ENCODE peak calls at places on chromosome 22, in five cellular contexts. A is heart left ventricle, S is neural progenitor cell, H is left ventricle myocardium inferior, M is osteocyte. X is an unnamed sample.

GRCh38 chr22:50318698-50319411 is 8.0 kb downstream of the DENND6B start:
- DNase-seq in H (no peak), A (no peak), M (no peak), S (no peak), X (no peak)

GRCh38 chr22:47816121-47816915 is 1053.9 kb downstream of the TBC1D22A start:
- DNase-seq in H (no peak), A (no peak), S (no peak), M (peak; percentile 62), X (no peak)

GRCh38 chr22:46073683-46074504 is 76.4 kb upstream of the PPARA start:
- DNase-seq in H (peak; percentile 44), M (no peak), S (no peak), A (peak; percentile 71), X (no peak)

GRCh38 chr22:45672564-45673481 is 1.2 kb downstream of the ATXN10 start:
- DNase-seq in A (no peak), H (no peak), S (no peak), M (no peak), X (no peak)

GRCh38 chr22:24432059-24432853 is 4.9 kb downstream of the ADORA2A start:
- DNase-seq in A (peak; percentile 89), H (peak; percentile 81), M (no peak), S (no peak), X (no peak)

GRCh38 chr22:32469799-32470212 is 4.8 kb upstream of the FBXO7 start:
- DNase-seq in M (no peak), S (no peak), A (no peak), H (no peak), X (peak; percentile 4)

GRCh38 chr22:45903355-45904149 is 73.4 kb downstream of the WNT7B start:
- DNase-seq in S (no peak), H (no peak), A (no peak), M (no peak), X (peak; percentile 43)

GRCh38 chr22:16699336-16699735 is 106.7 kb upstream of the CCT8L2 start:
- DNase-seq in H (no peak), A (no peak), M (no peak), S (no peak), X (no peak)

GRCh38 chr22:49535126-49535525 is 292.5 kb downstream of the BRD1 start:
- DNase-seq in S (no peak), H (no peak), A (no peak), M (no peak), X (no peak)

GRCh38 chr22:20530368-20531153 is 23.2 kb downstream of the MED15 start:
- DNase-seq in S (no peak), A (peak; percentile 28), H (no peak), M (no peak), X (no peak)
- TF ChIP-seq CTCF in S (no peak), A (no peak), H (no peak), M (no peak), X (no peak)

DNA sequence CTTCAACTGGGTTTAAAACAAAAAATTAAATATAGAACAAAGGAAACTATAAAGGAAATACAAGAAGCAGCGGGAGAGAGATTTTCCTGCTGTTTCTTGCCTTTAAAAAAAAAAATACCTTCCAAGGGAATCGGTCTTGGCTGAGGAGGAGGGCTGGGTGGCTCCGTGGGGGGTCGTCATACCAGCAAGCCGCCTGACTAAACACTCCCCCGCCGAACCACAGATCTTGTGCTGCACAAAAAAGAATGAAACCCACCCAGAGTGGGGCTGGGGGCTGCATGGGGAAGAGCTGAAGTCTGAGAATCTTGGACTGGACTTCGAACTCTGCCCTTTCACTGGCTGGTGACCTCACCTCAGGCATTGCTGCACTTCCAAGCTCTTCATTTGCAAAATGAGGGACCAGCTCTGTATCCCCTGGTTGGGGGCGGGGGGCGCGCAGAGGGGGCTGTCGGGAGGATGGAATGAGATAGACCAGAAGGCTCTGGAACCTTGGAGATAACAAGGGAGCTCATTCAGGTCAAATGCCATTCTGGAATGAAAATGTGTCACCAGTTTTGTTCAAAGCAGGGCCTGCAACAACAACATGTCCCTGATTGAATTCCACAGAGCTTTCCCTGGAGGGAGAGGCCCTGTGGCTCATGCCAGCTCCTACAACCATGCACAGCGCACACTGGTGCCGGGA is 370.6 kb downstream of the MN1 start:
- DNase-seq in H (no peak), A (no peak), S (no peak), M (no peak), X (no peak)
- TF ChIP-seq CTCF in H (no peak), A (no peak), S (no peak), M (no peak), X (no peak)

DNA sequence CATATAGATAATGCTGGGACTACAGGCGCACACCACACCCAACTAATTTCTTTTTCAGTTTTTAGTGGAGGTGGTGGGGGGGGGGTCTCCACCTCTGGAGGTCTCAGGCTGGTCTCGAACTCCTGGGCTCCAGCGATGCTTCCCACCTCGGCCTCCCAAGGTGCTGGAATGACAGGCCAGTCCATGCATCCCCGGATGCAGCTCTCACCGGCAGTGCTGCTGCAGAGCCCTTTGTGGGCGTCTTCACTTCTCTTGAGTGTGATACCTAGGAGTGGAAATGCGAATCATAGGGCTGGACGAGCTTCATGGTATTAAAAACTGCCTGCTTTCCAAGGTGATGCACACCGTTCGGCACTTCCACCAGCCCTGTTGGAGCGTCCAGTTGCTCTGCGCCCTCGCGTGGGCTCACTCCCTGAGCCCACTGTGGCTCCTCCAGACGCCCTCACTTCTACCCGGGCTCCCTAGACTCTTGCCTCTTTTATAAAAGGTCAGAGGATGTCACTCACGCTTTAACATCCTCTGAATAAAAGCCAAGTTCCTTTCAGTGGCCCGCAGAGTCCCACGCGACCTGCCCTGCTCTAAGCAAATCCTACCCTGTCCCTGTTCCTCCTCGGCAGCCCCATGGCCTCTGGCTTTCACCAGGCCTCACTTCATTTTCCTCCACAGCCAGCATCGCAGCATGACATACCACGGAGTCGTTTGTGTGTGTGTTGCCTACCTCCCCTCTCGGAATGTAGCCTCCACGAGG is 833 bp upstream of the BID start:
- DNase-seq in S (peak; percentile 30), M (no peak), H (no peak), A (peak; percentile 18), X (no peak)
- TF ChIP-seq CTCF in S (no peak), M (no peak), H (no peak), A (no peak), X (no peak)

DNA sequence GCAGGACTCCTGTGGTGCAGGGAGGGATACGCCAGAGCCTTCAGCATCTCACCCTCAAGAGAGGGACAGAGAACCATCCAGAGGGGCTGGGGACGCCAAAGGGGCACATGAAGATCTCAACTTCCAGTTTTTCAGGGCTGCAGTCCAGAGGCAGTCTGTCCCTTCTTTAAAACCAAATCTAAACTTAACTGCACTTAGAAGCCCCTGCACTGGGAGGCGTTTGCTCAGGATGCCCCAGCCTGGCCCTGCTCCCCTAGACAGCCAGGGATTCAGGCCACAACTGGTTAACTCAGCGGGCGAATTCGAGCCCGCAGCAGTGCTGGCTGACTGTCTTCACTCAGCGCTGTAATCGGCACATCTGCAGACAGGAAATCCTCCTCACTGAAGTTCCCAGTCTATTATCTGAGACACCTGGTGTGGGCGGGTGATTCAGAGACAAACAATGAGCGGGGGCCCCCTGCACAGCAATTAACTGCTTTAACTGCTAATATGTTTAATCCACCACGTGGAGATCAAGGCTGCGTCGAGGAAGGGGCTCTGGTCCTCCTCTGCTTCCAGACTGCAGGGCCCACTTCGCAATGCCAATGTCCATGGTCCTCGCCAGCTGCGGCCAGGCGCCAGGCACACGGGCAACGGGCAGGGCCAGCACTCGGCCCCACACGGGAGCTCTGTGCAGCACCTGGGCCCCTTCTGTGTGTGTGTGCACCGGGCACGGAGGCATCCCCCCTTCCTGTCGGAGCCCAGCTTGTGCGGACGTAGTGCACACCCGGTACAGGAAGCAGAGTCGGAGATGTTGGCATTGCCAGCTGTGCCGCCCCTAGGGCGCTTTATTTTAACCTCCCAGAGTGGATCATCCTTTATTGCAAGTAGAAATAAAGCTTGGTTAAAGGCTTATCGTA is 36.9 kb upstream of the GNB1L start:
- DNase-seq in M (no peak), H (no peak), S (peak; percentile 95), A (peak; percentile 21), X (no peak)
- TF ChIP-seq CTCF in M (no peak), H (no peak), S (peak; percentile 29), A (no peak), X (no peak)

GRCh38 chr22:38720350-38720749 is 14.6 kb downstream of the GTPBP1 start:
- DNase-seq in A (no peak), H (no peak), M (no peak), S (no peak), X (no peak)

GRCh38 chr22:38717244-38717643 is 11.5 kb downstream of the GTPBP1 start:
- DNase-seq in A (no peak), S (no peak), M (no peak), H (no peak), X (no peak)

GRCh38 chr22:38716827-38717226 is 11.1 kb downstream of the GTPBP1 start:
- DNase-seq in H (no peak), M (no peak), A (no peak), S (no peak), X (no peak)

GRCh38 chr22:38719196-38719595 is 13.5 kb downstream of the GTPBP1 start:
- DNase-seq in H (no peak), A (peak; percentile 13), S (no peak), M (no peak), X (no peak)

DNA sequence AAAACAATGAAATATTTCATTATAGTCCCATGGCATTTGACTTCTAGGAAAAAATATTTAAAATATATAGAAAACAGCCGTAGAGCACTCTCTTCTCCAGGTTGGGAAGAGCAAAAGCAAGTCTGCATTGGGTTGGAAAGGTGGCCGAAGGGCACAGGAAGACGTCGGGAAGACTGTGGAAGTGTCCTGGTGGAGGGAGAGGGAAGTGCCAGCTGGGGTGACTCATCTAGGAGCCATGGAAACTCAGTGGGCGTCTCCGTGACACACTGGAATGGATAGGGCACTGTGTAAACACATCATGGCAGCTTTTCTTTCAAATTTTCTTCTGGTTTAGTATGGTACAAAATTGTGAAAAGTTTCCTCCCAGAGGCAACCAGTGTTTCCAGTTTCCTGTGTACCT is 12.7 kb downstream of the GTPBP1 start:
- DNase-seq in H (no peak), S (peak; percentile 41), M (no peak), A (peak; percentile 36), X (no peak)
- TF ChIP-seq CTCF in H (peak; percentile 59), S (peak; percentile 36), M (peak; percentile 73), A (peak; percentile 39), X (no peak)

GRCh38 chr22:37289156-37289735 is 6.9 kb downstream of the CYTH4 start:
- DNase-seq in A (no peak), M (no peak), S (no peak), H (no peak), X (no peak)

GRCh38 chr22:37285937-37286336 is 3.6 kb downstream of the CYTH4 start:
- DNase-seq in M (no peak), H (no peak), S (no peak), A (no peak), X (no peak)

GRCh38 chr22:37284807-37285355 is 2.6 kb downstream of the CYTH4 start:
- DNase-seq in M (no peak), S (no peak), H (peak; percentile 49), A (peak; percentile 76), X (no peak)

GRCh38 chr22:37288521-37288920 is 6.2 kb downstream of the CYTH4 start:
- DNase-seq in A (no peak), M (no peak), H (no peak), S (no peak), X (no peak)

GRCh38 chr22:37287550-37287951 is 5.2 kb downstream of the CYTH4 start:
- DNase-seq in A (no peak), S (no peak), H (no peak), M (no peak), X (no peak)
- TF ChIP-seq CTCF in A (no peak), S (no peak), H (no peak), M (no peak), X (no peak)

GRCh38 chr22:18998998-18999397 is 62.9 kb upstream of the PRODH start:
- DNase-seq in H (no peak), S (peak; percentile 80), A (no peak), M (peak; percentile 70), X (peak; percentile 52)
- TF ChIP-seq CTCF in H (no peak), S (peak; percentile 89), A (peak; percentile 22), M (peak; percentile 27), X (peak; percentile 41)

X was measured in nephron progenitor cell.